ENCODE peak calls at places on chromosome 17, in eight cellular contexts. N, Y, O, S, H, K, M and G are unnamed samples.

GRCh38 chr17:50101346-50102163 is 6.4 kb downstream of the PDK2 start:
- DNase-seq in N (peak), Y (no peak), O (no peak), S (no peak), H (peak), K (no peak), M (no peak), G (no peak)

GRCh38 chr17:77691216-77692085 is 267.1 kb upstream of the TNRC6C start:
- DNase-seq in N (no peak), Y (no peak), O (no peak), S (no peak), H (no peak), K (no peak), M (no peak), G (no peak)

GRCh38 chr17:17944253-17944652 is 27.9 kb downstream of the TOM1L2 start:
- DNase-seq in N (no peak), Y (no peak), O (no peak), S (no peak), H (no peak), K (no peak), M (no peak), G (no peak)

GRCh38 chr17:2388020-2388704 is 12.7 kb downstream of the MNT start:
- DNase-seq in N (no peak), Y (no peak), O (no peak), S (no peak), H (no peak), K (no peak), M (no peak), G (no peak)

GRCh38 chr17:19579867-19580565 is 46.4 kb downstream of the SLC47A1 start:
- DNase-seq in N (no peak), Y (no peak), O (no peak), S (no peak), H (no peak), K (no peak), M (no peak), G (no peak)

GRCh38 chr17:20299013-20299412 is 168.3 kb downstream of the LGALS9B start:
- DNase-seq in N (no peak), Y (no peak), O (no peak), S (no peak), H (no peak), K (no peak), M (no peak), G (no peak)

GRCh38 chr17:42131971-42132370 is 9.4 kb downstream of the HSPB9 start:
- DNase-seq in N (no peak), Y (peak), O (no peak), S (no peak), H (no peak), K (no peak), M (no peak), G (no peak)

GRCh38 chr17:81130385-81131288 is 34.7 kb upstream of the PVALEF start:
- DNase-seq in N (peak), Y (peak), O (no peak), S (no peak), H (no peak), K (no peak), M (no peak), G (peak)

GRCh38 chr17:76707985-76708807 is 2.6 kb downstream of the MXRA7 start:
- DNase-seq in N (no peak), Y (peak), O (no peak), S (no peak), H (no peak), K (no peak), M (no peak), G (peak)

GRCh38 chr17:58381124-58381838 is 29.3 kb upstream of the SUPT4H1 start:
- DNase-seq in N (no peak), Y (peak), O (no peak), S (no peak), H (no peak), K (no peak), M (no peak), G (peak)

GRCh38 chr17:45828171-45829133 is 16.2 kb upstream of the SPPL2C start:
- DNase-seq in N (no peak), Y (no peak), O (no peak), S (no peak), H (no peak), K (no peak), M (no peak), G (no peak)

GRCh38 chr17:21215935-21216334 is 2.0 kb upstream of the TMEM11 start:
- DNase-seq in N (no peak), Y (no peak), O (no peak), S (no peak), H (no peak), K (no peak), M (no peak), G (no peak)

GRCh38 chr17:53058031-53058430 is 764.7 kb upstream of the KIF2B start:
- DNase-seq in N (no peak), Y (no peak), O (no peak), S (no peak), H (peak), K (no peak), M (no peak), G (no peak)

GRCh38 chr17:38456031-38456815 is 28.0 kb downstream of the ARHGAP23 start:
- DNase-seq in N (no peak), Y (no peak), O (no peak), S (no peak), H (no peak), K (no peak), M (no peak), G (no peak)

GRCh38 chr17:39755550-39756375 is 18.0 kb downstream of the GRB7 start:
- DNase-seq in N (no peak), Y (no peak), O (no peak), S (no peak), H (no peak), K (peak), M (no peak), G (no peak)

GRCh38 chr17:82320140-82320840 is 2.9 kb upstream of the CD7 start:
- DNase-seq in N (no peak), Y (no peak), O (no peak), S (no peak), H (no peak), K (no peak), M (no peak), G (no peak)

GRCh38 chr17:49497147-49498036 is 2.3 kb downstream of the NGFR start:
- DNase-seq in N (no peak), Y (no peak), O (peak), S (no peak), H (no peak), K (no peak), M (no peak), G (no peak)

GRCh38 chr17:50922739-50923405 is 56.7 kb upstream of the TOB1 start:
- DNase-seq in N (no peak), Y (no peak), O (no peak), S (no peak), H (no peak), K (no peak), M (no peak), G (no peak)

GRCh38 chr17:28369684-28370034 is 448 bp downstream of the VTN start:
- DNase-seq in N (no peak), Y (no peak), O (no peak), S (no peak), H (no peak), K (no peak), M (no peak), G (no peak)

GRCh38 chr17:18038149-18038850 is 668 bp downstream of the ATPAF2 start:
- DNase-seq in N (peak), Y (no peak), O (no peak), S (no peak), H (no peak), K (no peak), M (no peak), G (no peak)

GRCh38 chr17:44503080-44503842 is at the start of gene GPATCH8:
- DNase-seq in N (peak), Y (peak), O (peak), S (peak), H (peak), K (peak), M (peak), G (peak)

GRCh38 chr17:78429618-78429995 is 51.2 kb downstream of the PGS1 start:
- DNase-seq in N (no peak), Y (no peak), O (no peak), S (no peak), H (no peak), K (no peak), M (no peak), G (no peak)

GRCh38 chr17:1730345-1731193 is 6.1 kb downstream of the WDR81 start:
- DNase-seq in N (no peak), Y (no peak), O (no peak), S (no peak), H (peak), K (no peak), M (no peak), G (no peak)

GRCh38 chr17:76467366-76467765 is at the start of gene AANAT:
- DNase-seq in N (no peak), Y (no peak), O (no peak), S (no peak), H (no peak), K (no peak), M (no peak), G (no peak)

GRCh38 chr17:65407017-65407416 is 154.4 kb downstream of the AXIN2 start:
- DNase-seq in N (no peak), Y (no peak), O (no peak), S (no peak), H (no peak), K (no peak), M (no peak), G (no peak)

GRCh38 chr17:65556014-65556909 is 5.2 kb downstream of the AXIN2 start:
- DNase-seq in N (peak), Y (no peak), O (peak), S (no peak), H (no peak), K (peak), M (peak), G (peak)

GRCh38 chr17:80792373-80792781 is 199.3 kb upstream of the CHMP6 start:
- DNase-seq in N (no peak), Y (no peak), O (no peak), S (no peak), H (no peak), K (no peak), M (no peak), G (no peak)

GRCh38 chr17:4072487-4073157 is 70.2 kb downstream of the ZZEF1 start:
- DNase-seq in N (no peak), Y (no peak), O (no peak), S (no peak), H (no peak), K (no peak), M (no peak), G (no peak)